ENCODE peak calls at places on chromosome 20, in eight cellular contexts. W is epithelial cell of prostate, Q is progenitor cell of endocrine pancreas, J is lung microvascular endothelial cell, F is aorta, N is HFFc6, U is DMS53, M is T-helper 9 cell. G is an unnamed sample.

GRCh38 chr20:40757087-40757486 is 68.1 kb upstream of the MAFB start:
- DNase-seq in W (no peak), Q (no peak), J (no peak), F (no peak), N (no peak), U (no peak), M (no peak), G (no peak)

GRCh38 chr20:35342154-35342769 is 50.0 kb upstream of the FAM83C start:
- DNase-seq in W (no peak), Q (no peak), J (peak), F (no peak), N (no peak), U (peak), M (no peak), G (no peak)

GRCh38 chr20:20824924-20825584 is 112.6 kb upstream of the RALGAPA2 start:
- DNase-seq in W (no peak), Q (peak), J (peak), F (peak), N (no peak), U (peak), M (peak), G (peak)

GRCh38 chr20:35174458-35175216 is 2.8 kb downstream of the PROCR start:
- DNase-seq in W (no peak), Q (no peak), J (peak), F (peak), N (no peak), U (peak), M (no peak), G (no peak)

GRCh38 chr20:2470051-2470431 is 548 bp downstream of the SNRPB start:
- DNase-seq in W (no peak), Q (no peak), J (peak), F (no peak), N (peak), U (peak), M (peak), G (peak)

GRCh38 chr20:32333181-32333987 is 24.7 kb upstream of the ASXL1 start:
- DNase-seq in W (no peak), Q (no peak), J (no peak), F (no peak), N (no peak), U (no peak), M (no peak), G (no peak)

GRCh38 chr20:13286052-13286451 is 65.0 kb downstream of the ISM1 start:
- DNase-seq in W (no peak), Q (no peak), J (no peak), F (no peak), N (no peak), U (no peak), M (no peak), G (no peak)

GRCh38 chr20:50259705-50260479 is 69.3 kb downstream of the CEBPB start:
- DNase-seq in W (no peak), Q (no peak), J (no peak), F (no peak), N (no peak), U (peak), M (no peak), G (no peak)

GRCh38 chr20:10337291-10337690 is 96.7 kb downstream of the MKKS start:
- DNase-seq in W (no peak), Q (no peak), J (no peak), F (no peak), N (no peak), U (no peak), M (no peak), G (no peak)

GRCh38 chr20:21767200-21767738 is 61.8 kb downstream of the PAX1 start:
- DNase-seq in W (no peak), Q (no peak), J (no peak), F (no peak), N (no peak), U (no peak), M (no peak), G (no peak)

GRCh38 chr20:20012517-20012916 is 4.6 kb upstream of the NAA20 start:
- DNase-seq in W (no peak), Q (no peak), J (no peak), F (no peak), N (no peak), U (no peak), M (no peak), G (no peak)

GRCh38 chr20:35307666-35308653 is 15.7 kb upstream of the FAM83C start:
- DNase-seq in W (no peak), Q (no peak), J (peak), F (peak), N (peak), U (peak), M (no peak), G (no peak)

GRCh38 chr20:29874476-29875202 is 1382.8 kb upstream of the DEFB115 start:
- DNase-seq in W (no peak), Q (no peak), J (no peak), F (peak), N (no peak), U (peak), M (no peak), G (no peak)

GRCh38 chr20:5642155-5642981 is 107.8 kb upstream of the SHLD1 start:
- DNase-seq in W (no peak), Q (no peak), J (peak), F (no peak), N (no peak), U (no peak), M (no peak), G (no peak)

G was measured in T-helper 1 cell.